ENCODE peak calls at places on chromosomes 16 and 17, in seven cellular contexts. L, B, W, D, U, K and X are unnamed samples.
A peak's percentile ranks its signal among the peaks of the same experiment; 100 is the strongest.

GRCh38 chr16:30953111-30953510 is 4.2 kb downstream of the ORAI3 start:
- DNase-seq in L (no peak), D (no peak), B (peak; percentile 30), K (no peak), W (no peak), U (no peak), X (no peak)

GRCh38 chr16:4525634-4526277 is 12.8 kb downstream of the CDIP1 start:
- DNase-seq in W (no peak), B (no peak), K (no peak), D (peak; percentile 25), U (no peak), L (no peak), X (no peak)

GRCh38 chr17:42518755-42519545 is 17.1 kb upstream of the NAGLU start:
- DNase-seq in K (no peak), D (peak; percentile 90), U (no peak), L (peak; percentile 69), W (no peak), B (peak; percentile 89), X (peak; percentile 83)

GRCh38 chr16:81996664-81997529 is 14.4 kb downstream of the SDR42E1 start:
- DNase-seq in D (no peak), B (no peak), U (no peak), W (no peak), K (no peak), L (no peak), X (peak; percentile 66)

GRCh38 chr16:64094992-64095579 is 1026.8 kb downstream of the CDH11 start:
- DNase-seq in B (no peak), L (no peak), K (no peak), W (no peak), U (no peak), D (no peak), X (peak; percentile 19)

GRCh38 chr16:14069818-14070217 is 1.3 kb upstream of the MRTFB start:
- DNase-seq in L (no peak), K (no peak), B (no peak), W (no peak), U (no peak), D (no peak), X (no peak)

GRCh38 chr16:87032554-87032953 is 284.6 kb downstream of the C16orf95 start:
- DNase-seq in B (no peak), U (no peak), K (no peak), W (no peak), L (no peak), D (no peak), X (no peak)

GRCh38 chr16:84832488-84833141 is 12.8 kb downstream of the CRISPLD2 start:
- DNase-seq in U (no peak), B (no peak), W (no peak), D (peak; percentile 84), K (no peak), L (peak; percentile 54), X (peak; percentile 98)

GRCh38 chr17:79083191-79083971 is 8.8 kb downstream of the ENGASE start:
- DNase-seq in B (no peak), K (no peak), U (no peak), L (no peak), D (peak; percentile 48), W (no peak), X (no peak)

GRCh38 chr17:38528101-38528500 is 77.7 kb downstream of the SRCIN1 start:
- DNase-seq in D (no peak), B (no peak), W (no peak), L (no peak), U (no peak), K (no peak), X (no peak)

GRCh38 chr16:75593308-75593707 is 27.1 kb downstream of the GABARAPL2 start:
- DNase-seq in K (no peak), B (no peak), W (no peak), D (no peak), U (no peak), L (no peak), X (no peak)

GRCh38 chr17:38660097-38661026 is 14.4 kb downstream of the EPOP start:
- DNase-seq in B (no peak), D (peak; percentile 22), L (no peak), U (no peak), W (no peak), K (no peak), X (no peak)

GRCh38 chr17:6427284-6427781 is 7.6 kb downstream of the AIPL1 start:
- DNase-seq in W (peak; percentile 25), K (peak; percentile 74), B (no peak), L (no peak), D (no peak), U (no peak), X (no peak)

GRCh38 chr16:21650517-21650916 is 1.9 kb downstream of the IGSF6 start:
- DNase-seq in U (no peak), D (no peak), W (no peak), B (no peak), L (no peak), K (no peak), X (peak; percentile 66)

GRCh38 chr17:66930933-66931332 is 33.6 kb upstream of the CACNG4 start:
- DNase-seq in W (no peak), U (no peak), L (no peak), D (no peak), B (peak; percentile 48), K (no peak), X (no peak)

GRCh38 chr16:68367034-68367433 is 56.2 kb downstream of the PRMT7 start:
- DNase-seq in L (peak; percentile 48), K (peak; percentile 69), W (peak; percentile 19), D (peak; percentile 40), U (peak; percentile 66), B (no peak), X (peak; percentile 41)

GRCh38 chr17:41416478-41416877 is 7.9 kb downstream of the KRT37 start:
- DNase-seq in L (no peak), B (no peak), U (no peak), K (no peak), W (no peak), D (no peak), X (no peak)

GRCh38 chr16:27665881-27666280 is 115.9 kb downstream of the KATNIP start:
- DNase-seq in D (no peak), B (no peak), W (no peak), L (no peak), K (no peak), U (no peak), X (peak; percentile 32)

DNA sequence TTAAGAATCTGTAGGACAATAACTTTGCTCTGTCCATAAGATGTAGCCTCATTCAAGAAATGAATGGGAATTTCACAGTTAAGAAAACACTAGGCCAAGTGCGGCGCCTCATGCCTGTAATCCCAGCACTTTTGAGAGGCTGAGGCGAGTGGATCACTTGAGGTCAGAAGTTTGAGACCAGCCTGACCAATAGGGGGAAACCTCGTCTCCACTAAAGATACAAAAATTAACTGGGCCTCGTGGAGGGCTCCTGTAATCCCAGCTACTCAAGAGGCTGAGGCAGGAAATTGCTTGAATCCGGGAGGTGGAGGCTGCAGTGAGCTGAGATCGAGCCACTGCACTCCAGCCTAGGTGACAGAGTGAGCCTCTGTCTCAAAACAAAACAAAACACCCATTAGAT is 19.9 kb upstream of the RSL1D1 start:
- DNase-seq in W (no peak), B (no peak), L (no peak), U (peak; percentile 45), D (no peak), K (no peak), X (peak; percentile 37)
- TF ChIP-seq CTCF in W (no peak), B (no peak), L (no peak), U (peak; percentile 20), D (no peak), K (no peak), X (peak; percentile 8)

DNA sequence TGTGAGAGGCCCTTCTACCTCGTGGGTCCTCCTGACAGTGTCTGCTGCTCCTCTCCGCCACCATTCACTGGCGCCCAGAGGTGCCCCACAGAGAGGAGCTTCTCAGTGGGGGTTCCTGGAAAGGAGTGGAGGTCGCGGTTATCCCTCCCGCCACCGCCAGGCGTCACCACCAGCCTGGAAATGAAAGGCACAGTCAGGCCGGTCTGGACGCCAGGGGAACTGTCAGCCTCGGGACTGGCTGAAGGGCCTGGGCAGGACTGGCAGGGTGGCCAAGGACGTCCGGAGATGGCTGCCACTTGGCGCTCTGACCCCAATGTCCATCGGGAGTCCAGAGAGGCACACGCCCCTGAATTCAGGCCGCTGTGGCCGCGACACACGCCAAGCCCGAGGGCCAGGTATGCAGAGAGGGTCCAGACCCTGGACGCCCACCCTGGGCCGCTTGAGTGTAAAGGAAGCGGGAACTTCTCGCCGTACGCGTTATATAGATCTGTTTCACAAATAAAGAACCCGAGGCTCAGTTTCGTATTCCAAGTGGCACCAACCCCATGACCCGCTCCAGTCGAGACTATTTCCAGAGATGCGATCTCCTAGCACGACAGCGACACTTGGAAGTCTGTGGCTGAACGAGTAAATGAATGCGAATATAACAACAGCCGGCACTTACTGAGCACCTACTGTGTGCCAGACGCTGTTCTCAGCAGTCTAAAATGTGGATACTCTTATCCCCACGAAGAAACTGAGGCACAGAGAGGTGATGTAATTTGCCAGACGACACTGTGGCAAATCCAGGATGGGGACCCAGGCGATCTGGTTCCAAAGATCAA is 7.6 kb upstream of the NXPH3 start:
- DNase-seq in B (peak; percentile 69), K (peak; percentile 89), L (peak; percentile 93), W (peak; percentile 69), D (peak; percentile 87), U (peak; percentile 95), X (peak; percentile 82)
- TF ChIP-seq CTCF in B (peak; percentile 99), K (peak; percentile 94), L (peak; percentile 99), W (peak; percentile 96), D (peak; percentile 97), U (peak; percentile 99), X (peak; percentile 82)

GRCh38 chr17:14805348-14805747 is 459.8 kb downstream of the PMP22 start:
- DNase-seq in K (no peak), B (no peak), L (no peak), D (no peak), W (no peak), U (no peak), X (peak; percentile 19)
- TF ChIP-seq CTCF in K (no peak), B (no peak), L (no peak), D (no peak), W (no peak), U (no peak), X (no peak)

GRCh38 chr17:75854881-75855309 is 240 bp downstream of the WBP2 start:
- DNase-seq in L (no peak), D (no peak), W (no peak), K (no peak), B (no peak), U (no peak), X (no peak)
- TF ChIP-seq CTCF in L (no peak), D (no peak), W (no peak), K (no peak), B (no peak), U (no peak), X (no peak)

GRCh38 chr17:2388705-2389099 is 12.2 kb downstream of the MNT start:
- DNase-seq in D (no peak), K (no peak), U (no peak), W (no peak), B (no peak), L (no peak), X (no peak)
- TF ChIP-seq CTCF in D (no peak), K (no peak), U (no peak), W (no peak), B (no peak), L (no peak), X (no peak)